ENCODE peak calls at places on chromosomes 5 and 9, in seven cellular contexts. One of them, this sample, is unnamed. For H3K36me3, the result is how much of the 10 kb centered on the place peaks cover.

GRCh38 chr9:3337515-3337914 is 188.3 kb downstream of the RFX3 start:
- DNase-seq in aorta: no peak
- DNase-seq in transverse colon: no peak
- DNase-seq in IMR-90: peak
- DNase-seq in PC-9: no peak
- DNase-seq in Peyer's patch: no peak
- DNase-seq in pancreas: no peak
- DNase-seq in this sample: no peak

GRCh38 chr5:88674262-88675158 is 208.5 kb downstream of the MEF2C start:
- DNase-seq in aorta: peak
- DNase-seq in transverse colon: no peak
- DNase-seq in IMR-90: no peak
- DNase-seq in PC-9: no peak
- DNase-seq in Peyer's patch: no peak
- DNase-seq in pancreas: no peak
- DNase-seq in this sample: no peak

GRCh38 chr9:91211919-91212318 is 149.8 kb downstream of the AUH start:
- DNase-seq in aorta: no peak
- DNase-seq in transverse colon: no peak
- DNase-seq in IMR-90: no peak
- DNase-seq in PC-9: no peak
- DNase-seq in Peyer's patch: no peak
- DNase-seq in pancreas: peak
- DNase-seq in this sample: no peak

GRCh38 chr5:96582343-96582742 is 79.8 kb upstream of the CAST start:
- DNase-seq in aorta: no peak
- DNase-seq in transverse colon: peak
- DNase-seq in IMR-90: peak
- DNase-seq in PC-9: no peak
- DNase-seq in Peyer's patch: peak
- DNase-seq in pancreas: no peak
- DNase-seq in this sample: no peak

GRCh38 chr5:176875014-176875550 is 24.1 kb downstream of the HK3 start:
- DNase-seq in aorta: no peak
- DNase-seq in transverse colon: no peak
- DNase-seq in IMR-90: no peak
- DNase-seq in PC-9: no peak
- DNase-seq in Peyer's patch: no peak
- DNase-seq in pancreas: no peak
- DNase-seq in this sample: no peak

GRCh38 chr5:169590602-169591001 is 7.0 kb downstream of the SPDL1 start:
- DNase-seq in aorta: no peak
- DNase-seq in transverse colon: no peak
- DNase-seq in IMR-90: no peak
- DNase-seq in PC-9: no peak
- DNase-seq in Peyer's patch: no peak
- DNase-seq in pancreas: no peak
- DNase-seq in this sample: no peak

GRCh38 chr5:171450423-171451246 is 31.2 kb downstream of the FGF18 start:
- DNase-seq in aorta: peak
- DNase-seq in transverse colon: peak
- DNase-seq in IMR-90: peak
- DNase-seq in PC-9: no peak
- DNase-seq in Peyer's patch: peak
- DNase-seq in pancreas: peak
- DNase-seq in this sample: peak

GRCh38 chr5:36403601-36404311 is 102.1 kb upstream of the RANBP3L start:
- DNase-seq in aorta: peak
- DNase-seq in transverse colon: no peak
- DNase-seq in IMR-90: peak
- DNase-seq in PC-9: no peak
- DNase-seq in Peyer's patch: no peak
- DNase-seq in pancreas: no peak
- DNase-seq in this sample: no peak

GRCh38 chr5:111584651-111585050 is 72.3 kb upstream of the STARD4 start:
- DNase-seq in aorta: no peak
- DNase-seq in transverse colon: no peak
- DNase-seq in IMR-90: peak
- DNase-seq in PC-9: peak
- DNase-seq in Peyer's patch: no peak
- DNase-seq in pancreas: no peak
- DNase-seq in this sample: no peak

GRCh38 chr9:134597041-134597913 is 44.3 kb upstream of the COL5A1 start:
- DNase-seq in aorta: no peak
- DNase-seq in transverse colon: no peak
- DNase-seq in IMR-90: peak
- DNase-seq in PC-9: no peak
- DNase-seq in Peyer's patch: peak
- DNase-seq in pancreas: no peak
- DNase-seq in this sample: no peak

GRCh38 chr9:3894764-3895163 is 369.0 kb upstream of the RFX3 start:
- DNase-seq in aorta: no peak
- DNase-seq in transverse colon: no peak
- DNase-seq in IMR-90: peak
- DNase-seq in PC-9: no peak
- DNase-seq in Peyer's patch: no peak
- DNase-seq in pancreas: no peak
- DNase-seq in this sample: no peak

GRCh38 chr9:93815135-93815534 is 140.0 kb downstream of the BARX1 start:
- DNase-seq in aorta: no peak
- DNase-seq in transverse colon: no peak
- DNase-seq in IMR-90: no peak
- DNase-seq in PC-9: no peak
- DNase-seq in Peyer's patch: no peak
- DNase-seq in pancreas: no peak
- DNase-seq in this sample: peak

GRCh38 chr9:132147839-132148238 is 14.0 kb upstream of the NTNG2 start:
- DNase-seq in aorta: no peak
- DNase-seq in transverse colon: no peak
- DNase-seq in IMR-90: no peak
- DNase-seq in PC-9: no peak
- DNase-seq in Peyer's patch: no peak
- DNase-seq in pancreas: no peak
- DNase-seq in this sample: no peak

GRCh38 chr9:91207481-91207888 is 154.2 kb downstream of the AUH start:
- DNase-seq in aorta: no peak
- DNase-seq in transverse colon: no peak
- DNase-seq in IMR-90: peak
- DNase-seq in PC-9: no peak
- DNase-seq in Peyer's patch: no peak
- DNase-seq in pancreas: no peak
- DNase-seq in this sample: no peak

GRCh38 chr9:129656795-129657390 is 8.6 kb upstream of the PRRX2 start:
- DNase-seq in aorta: no peak
- DNase-seq in transverse colon: no peak
- DNase-seq in IMR-90: peak
- DNase-seq in PC-9: peak
- DNase-seq in Peyer's patch: no peak
- DNase-seq in pancreas: no peak
- DNase-seq in this sample: peak

GRCh38 chr9:132627594-132627993 is 42.2 kb downstream of the DDX31 start:
- DNase-seq in aorta: no peak
- DNase-seq in transverse colon: no peak
- DNase-seq in IMR-90: no peak
- DNase-seq in PC-9: no peak
- DNase-seq in Peyer's patch: no peak
- DNase-seq in pancreas: no peak
- DNase-seq in this sample: no peak

GRCh38 chr5:156200938-156201792 is 125.8 kb upstream of the SGCD start:
- DNase-seq in aorta: no peak
- DNase-seq in transverse colon: no peak
- DNase-seq in IMR-90: no peak
- DNase-seq in PC-9: no peak
- DNase-seq in Peyer's patch: no peak
- DNase-seq in pancreas: no peak
- DNase-seq in this sample: no peak

GRCh38 chr9:137167113-137167751 is 2.6 kb downstream of the LRRC26 start:
- DNase-seq in aorta: no peak
- DNase-seq in transverse colon: no peak
- DNase-seq in IMR-90: no peak
- DNase-seq in PC-9: no peak
- DNase-seq in Peyer's patch: no peak
- DNase-seq in pancreas: no peak
- DNase-seq in this sample: no peak

GRCh38 chr5:98301567-98301966 is 471.9 kb upstream of the RGMB start:
- DNase-seq in aorta: no peak
- DNase-seq in transverse colon: no peak
- DNase-seq in IMR-90: no peak
- DNase-seq in PC-9: no peak
- DNase-seq in Peyer's patch: no peak
- DNase-seq in pancreas: no peak
- DNase-seq in this sample: no peak

GRCh38 chr5:59637878-59638580 is 255.5 kb downstream of the PDE4D start:
- DNase-seq in aorta: no peak
- DNase-seq in transverse colon: no peak
- DNase-seq in IMR-90: no peak
- DNase-seq in PC-9: no peak
- DNase-seq in Peyer's patch: no peak
- DNase-seq in pancreas: no peak
- DNase-seq in this sample: no peak

GRCh38 chr9:81125446-81126092 is 563.8 kb downstream of the TLE1 start:
- DNase-seq in aorta: no peak
- DNase-seq in transverse colon: no peak
- DNase-seq in IMR-90: peak
- DNase-seq in PC-9: peak
- DNase-seq in Peyer's patch: no peak
- DNase-seq in pancreas: no peak
- DNase-seq in this sample: peak

GRCh38 chr5:114434396-114435219 is 72.7 kb downstream of the KCNN2 start:
- DNase-seq in aorta: no peak
- DNase-seq in transverse colon: no peak
- DNase-seq in IMR-90: peak
- DNase-seq in PC-9: no peak
- DNase-seq in Peyer's patch: no peak
- DNase-seq in pancreas: no peak
- DNase-seq in this sample: no peak

GRCh38 chr9:138013836-138014569 is 136.4 kb downstream of the CACNA1B start:
- DNase-seq in aorta: no peak
- DNase-seq in transverse colon: no peak
- DNase-seq in IMR-90: no peak
- DNase-seq in PC-9: no peak
- DNase-seq in Peyer's patch: no peak
- DNase-seq in pancreas: no peak
- DNase-seq in this sample: no peak

GRCh38 chr5:57033503-57033902 is 81.6 kb upstream of the MIER3 start:
- DNase-seq in aorta: no peak
- DNase-seq in transverse colon: no peak
- DNase-seq in IMR-90: no peak
- DNase-seq in PC-9: no peak
- DNase-seq in Peyer's patch: no peak
- DNase-seq in pancreas: no peak
- DNase-seq in this sample: no peak

GRCh38 chr5:43123887-43124286 is 3.2 kb downstream of the ZNF131 start:
- DNase-seq in aorta: no peak
- DNase-seq in transverse colon: no peak
- DNase-seq in IMR-90: no peak
- DNase-seq in PC-9: no peak
- DNase-seq in Peyer's patch: no peak
- DNase-seq in pancreas: no peak
- DNase-seq in this sample: no peak

GRCh38 chr5:43134019-43134418 is 13.3 kb downstream of the ZNF131 start:
- DNase-seq in aorta: no peak
- DNase-seq in transverse colon: no peak
- DNase-seq in IMR-90: no peak
- DNase-seq in PC-9: no peak
- DNase-seq in Peyer's patch: no peak
- DNase-seq in pancreas: no peak
- DNase-seq in this sample: no peak

DNA sequence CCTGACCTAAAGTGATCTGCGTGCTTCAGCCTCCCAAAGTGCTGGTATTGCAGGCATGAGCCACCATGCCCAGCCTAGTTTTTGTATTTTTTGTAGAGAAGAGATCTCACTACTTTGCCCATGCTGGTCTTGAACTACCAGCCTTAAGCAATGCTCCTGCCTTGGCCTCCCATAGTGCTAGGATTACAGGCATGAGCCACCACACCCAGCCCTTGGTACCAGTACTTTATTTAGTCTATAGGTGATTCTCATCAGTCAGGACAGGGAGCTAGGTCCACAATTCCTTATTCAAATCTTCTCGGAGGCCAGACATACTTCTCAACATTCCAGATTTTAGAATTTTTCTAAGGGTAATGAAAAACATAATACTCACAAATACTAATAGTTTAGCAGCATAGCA is 8.4 kb downstream of the ZNF131 start:
- DNase-seq in aorta: no peak
- DNase-seq in transverse colon: no peak
- DNase-seq in IMR-90: no peak
- DNase-seq in PC-9: no peak
- DNase-seq in Peyer's patch: no peak
- DNase-seq in pancreas: no peak
- DNase-seq in this sample: no peak
- H3K36me3 ChIP-seq in aorta: under half
- H3K36me3 ChIP-seq in transverse colon: under half
- H3K36me3 ChIP-seq in IMR-90: under half
- H3K36me3 ChIP-seq in PC-9: half or more
- H3K36me3 ChIP-seq in Peyer's patch: half or more
- H3K36me3 ChIP-seq in pancreas: under half
- H3K36me3 ChIP-seq in this sample: half or more

DNA sequence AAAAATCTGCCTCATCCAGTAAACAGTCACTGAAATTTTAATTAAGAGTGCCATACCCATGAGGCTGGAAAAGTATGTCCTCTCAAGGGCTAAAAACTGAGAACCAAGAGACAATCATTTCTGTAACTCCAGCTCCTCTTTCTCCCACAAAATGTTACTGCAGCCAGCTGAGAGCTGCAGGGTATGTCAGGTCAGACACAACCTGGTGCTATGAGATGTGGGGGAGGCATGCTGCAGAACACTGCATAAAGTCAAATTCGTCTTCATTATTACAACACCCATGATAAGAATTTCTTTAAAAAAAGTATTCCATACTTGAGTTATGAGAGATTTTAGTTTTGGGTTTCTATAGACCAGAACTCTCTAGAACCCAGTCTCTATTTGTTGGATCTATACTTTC is 162.2 kb downstream of the CDC42SE2 start:
- DNase-seq in aorta: no peak
- DNase-seq in transverse colon: no peak
- DNase-seq in IMR-90: no peak
- DNase-seq in PC-9: no peak
- DNase-seq in Peyer's patch: no peak
- DNase-seq in pancreas: no peak
- DNase-seq in this sample: no peak
- H3K36me3 ChIP-seq in aorta: under half
- H3K36me3 ChIP-seq in transverse colon: under half
- H3K36me3 ChIP-seq in IMR-90: under half
- H3K36me3 ChIP-seq in PC-9: under half
- H3K36me3 ChIP-seq in Peyer's patch: under half
- H3K36me3 ChIP-seq in pancreas: under half
- H3K36me3 ChIP-seq in this sample: half or more

GRCh38 chr5:159273923-159274322 is 10.8 kb downstream of the UBLCP1 start:
- DNase-seq in aorta: no peak
- DNase-seq in transverse colon: no peak
- DNase-seq in IMR-90: no peak
- DNase-seq in PC-9: no peak
- DNase-seq in Peyer's patch: no peak
- DNase-seq in pancreas: no peak
- DNase-seq in this sample: no peak

GRCh38 chr5:159269723-159270122 is 6.6 kb downstream of the UBLCP1 start:
- DNase-seq in aorta: no peak
- DNase-seq in transverse colon: no peak
- DNase-seq in IMR-90: no peak
- DNase-seq in PC-9: no peak
- DNase-seq in Peyer's patch: no peak
- DNase-seq in pancreas: no peak
- DNase-seq in this sample: no peak
- H3K36me3 ChIP-seq in aorta: under half
- H3K36me3 ChIP-seq in transverse colon: under half
- H3K36me3 ChIP-seq in IMR-90: under half
- H3K36me3 ChIP-seq in PC-9: under half
- H3K36me3 ChIP-seq in Peyer's patch: under half
- H3K36me3 ChIP-seq in pancreas: under half
- H3K36me3 ChIP-seq in this sample: half or more

GRCh38 chr5:32147236-32147635 is 26.9 kb downstream of the GOLPH3 start:
- DNase-seq in aorta: no peak
- DNase-seq in transverse colon: no peak
- DNase-seq in IMR-90: no peak
- DNase-seq in PC-9: peak
- DNase-seq in Peyer's patch: no peak
- DNase-seq in pancreas: no peak
- DNase-seq in this sample: no peak
- H3K36me3 ChIP-seq in aorta: under half
- H3K36me3 ChIP-seq in transverse colon: under half
- H3K36me3 ChIP-seq in IMR-90: under half
- H3K36me3 ChIP-seq in PC-9: under half
- H3K36me3 ChIP-seq in Peyer's patch: under half
- H3K36me3 ChIP-seq in pancreas: under half
- H3K36me3 ChIP-seq in this sample: under half

This sample was measured in SJSA1.